ENCODE peak calls at places on chromosomes 5 and 9, in five cellular contexts. U, Y, B, D and L are unnamed samples.

GRCh38 chr9:136015656-136016055 is 54.5 kb upstream of the UBAC1 start:
- DNase-seq in D (no peak), U (no peak), B (no peak), Y (no peak), L (no peak)

GRCh38 chr5:67361932-67362729 is 165.5 kb upstream of the CD180 start:
- DNase-seq in B (no peak), Y (no peak), D (no peak), U (peak), L (no peak)

GRCh38 chr9:32430720-32431119 is 46.3 kb downstream of the ACO1 start:
- DNase-seq in U (peak), D (no peak), B (no peak), Y (peak), L (no peak)

GRCh38 chr9:130414081-130414731 is 30.6 kb upstream of the ASS1 start:
- DNase-seq in U (no peak), D (no peak), Y (no peak), B (no peak), L (no peak)

GRCh38 chr9:124221685-124222084 is 36.1 kb upstream of the NEK6 start:
- DNase-seq in D (no peak), U (no peak), Y (no peak), B (no peak), L (no peak)

GRCh38 chr9:16046713-16047112 is 493.9 kb downstream of the CCDC171 start:
- DNase-seq in D (no peak), B (no peak), U (no peak), Y (no peak), L (no peak)

GRCh38 chr9:10612649-10613398 is at the start of gene PTPRD:
- DNase-seq in D (no peak), Y (no peak), U (peak), B (peak), L (no peak)

GRCh38 chr9:134637696-134638502 is 3.7 kb upstream of the COL5A1 start:
- DNase-seq in U (peak), B (no peak), D (no peak), Y (no peak), L (no peak)

GRCh38 chr9:119009253-119009652 is 360.0 kb downstream of the BRINP1 start:
- DNase-seq in B (no peak), U (no peak), Y (no peak), D (no peak), L (no peak)

GRCh38 chr5:83925952-83926351 is 205.3 kb upstream of the HAPLN1 start:
- DNase-seq in D (no peak), B (no peak), U (no peak), Y (no peak), L (no peak)

GRCh38 chr5:66826263-66826662 is 230.1 kb downstream of the MAST4 start:
- DNase-seq in Y (no peak), D (no peak), B (no peak), U (no peak), L (no peak)

GRCh38 chr5:43019293-43019614 is 20.9 kb downstream of the ANXA2R start:
- DNase-seq in Y (no peak), B (no peak), D (no peak), U (no peak), L (no peak)

GRCh38 chr9:112605518-112605917 is 112.4 kb downstream of the INIP start:
- DNase-seq in Y (no peak), B (no peak), U (no peak), D (no peak), L (no peak)

GRCh38 chr5:60463179-60463868 is 236.6 kb downstream of the DEPDC1B start:
- DNase-seq in Y (no peak), U (peak), D (no peak), B (no peak), L (no peak)

GRCh38 chr9:107683566-107683965 is 194.0 kb upstream of the KLF4 start:
- DNase-seq in Y (no peak), U (no peak), B (no peak), D (no peak), L (no peak)

GRCh38 chr5:140966293-140967225 is at the start of gene PCDHAC2:
- DNase-seq in B (peak), D (no peak), U (peak), Y (no peak), L (no peak)

GRCh38 chr9:114559830-114560520 is 27.6 kb upstream of the ATP6V1G1 start:
- DNase-seq in Y (no peak), U (no peak), D (no peak), B (no peak), L (no peak)

GRCh38 chr9:129486496-129487306 is 134.2 kb downstream of the C9orf50 start:
- DNase-seq in U (peak), Y (no peak), B (no peak), D (no peak), L (no peak)

GRCh38 chr5:85049020-85049419 is 664.3 kb upstream of the EDIL3 start:
- DNase-seq in U (peak), B (no peak), Y (peak), D (no peak), L (no peak)

GRCh38 chr9:129962889-129963703 is 79.9 kb downstream of the FNBP1 start:
- DNase-seq in U (peak), B (no peak), D (peak), Y (no peak), L (peak)